ENCODE peak calls at places on chromosomes 1 and 21, in seven cellular contexts. V, T, K, F, Q, M and L are unnamed samples.

GRCh38 chr1:40307186-40307585 is 9.9 kb downstream of the COL9A2 start:
- DNase-seq in Q (no peak), M (no peak), K (no peak), F (no peak), V (no peak), T (no peak), L (no peak)

GRCh38 chr1:155978325-155978972 is at the start of gene ARHGEF2:
- DNase-seq in T (no peak), Q (no peak), M (peak), K (peak), F (peak), V (peak), L (no peak)

GRCh38 chr1:170929412-170929834 is 5.9 kb upstream of the MROH9 start:
- DNase-seq in V (no peak), M (no peak), K (no peak), F (peak), Q (peak), T (no peak), L (peak)

GRCh38 chr1:153921803-153922075 is 1.0 kb downstream of the GATAD2B start:
- DNase-seq in V (no peak), F (no peak), K (no peak), T (no peak), M (no peak), Q (no peak), L (no peak)

GRCh38 chr1:103371234-103371633 is 154.3 kb upstream of the RNPC3 start:
- DNase-seq in K (no peak), T (no peak), M (no peak), V (no peak), Q (peak), F (peak), L (peak)

GRCh38 chr21:42571391-42572150 is 57.9 kb downstream of the SLC37A1 start:
- DNase-seq in Q (no peak), M (no peak), K (no peak), V (no peak), T (no peak), F (no peak), L (no peak)

GRCh38 chr1:4975856-4976255 is 321.4 kb downstream of the AJAP1 start:
- DNase-seq in Q (no peak), V (no peak), T (peak), F (no peak), K (no peak), M (no peak), L (no peak)

GRCh38 chr1:243407284-243408018 is 151.6 kb downstream of the SDCCAG8 start:
- DNase-seq in Q (no peak), F (peak), T (no peak), M (peak), K (no peak), V (no peak), L (peak)

GRCh38 chr1:167158813-167159275 is 61.8 kb upstream of the POU2F1 start:
- DNase-seq in T (no peak), Q (no peak), M (no peak), V (no peak), K (no peak), F (no peak), L (no peak)

GRCh38 chr21:46139686-46140085 is 15.7 kb downstream of the FTCD start:
- DNase-seq in M (no peak), V (no peak), F (no peak), K (no peak), T (no peak), Q (no peak), L (no peak)

GRCh38 chr1:201892211-201892610 is 3.5 kb downstream of the SHISA4 start:
- DNase-seq in Q (no peak), K (peak), V (no peak), M (no peak), T (no peak), F (no peak), L (no peak)

GRCh38 chr1:54218883-54219687 is 19.1 kb downstream of the MRPL37 start:
- DNase-seq in V (no peak), M (peak), F (peak), Q (no peak), K (no peak), T (no peak), L (no peak)

GRCh38 chr1:70966018-70966638 is 81.5 kb downstream of the PTGER3 start:
- DNase-seq in T (no peak), K (peak), F (peak), M (peak), Q (no peak), V (no peak), L (peak)

GRCh38 chr1:208437416-208437815 is 193.2 kb upstream of the PLXNA2 start:
- DNase-seq in K (no peak), V (no peak), F (peak), Q (peak), M (peak), T (no peak), L (peak)

GRCh38 chr1:181789395-181789794 is 272.1 kb downstream of the ZNF648 start:
- DNase-seq in T (no peak), M (no peak), F (no peak), Q (no peak), V (no peak), K (no peak), L (no peak)

GRCh38 chr1:52403566-52404115 is 582 bp downstream of the ORC1 start:
- DNase-seq in K (peak), T (no peak), Q (peak), F (peak), M (peak), V (peak), L (peak)

GRCh38 chr1:240342251-240342625 is 250.6 kb downstream of the FMN2 start:
- DNase-seq in M (peak), Q (no peak), V (no peak), F (no peak), T (no peak), K (no peak), L (no peak)

GRCh38 chr1:7371926-7372325 is 399.2 kb upstream of the VAMP3 start:
- DNase-seq in V (no peak), Q (no peak), K (no peak), F (no peak), T (no peak), M (no peak), L (no peak)

GRCh38 chr1:185267278-185267677 is 49.8 kb downstream of the IVNS1ABP start:
- DNase-seq in Q (no peak), T (no peak), M (no peak), K (no peak), F (no peak), V (no peak), L (no peak)

GRCh38 chr21:35075546-35075945 is 26.4 kb upstream of the RUNX1 start:
- DNase-seq in M (peak), F (peak), T (no peak), Q (peak), V (no peak), K (no peak), L (peak)

GRCh38 chr1:158818991-158819405 is 12.2 kb upstream of the MNDA start:
- DNase-seq in K (no peak), M (no peak), V (no peak), Q (no peak), T (no peak), F (no peak), L (no peak)

GRCh38 chr1:235739124-235739523 is 89.5 kb upstream of the GNG4 start:
- DNase-seq in Q (peak), T (no peak), M (peak), K (no peak), F (peak), V (no peak), L (peak)

GRCh38 chr1:23101891-23102688 is 66.6 kb downstream of the LUZP1 start:
- DNase-seq in K (no peak), Q (no peak), F (peak), M (peak), V (no peak), T (no peak), L (peak)

GRCh38 chr1:58928514-58928913 is 144.7 kb upstream of the JUN start:
- DNase-seq in V (no peak), T (no peak), K (no peak), Q (no peak), F (no peak), M (no peak), L (no peak)

GRCh38 chr1:4978660-4979390 is 324.4 kb downstream of the AJAP1 start:
- DNase-seq in M (no peak), F (no peak), K (no peak), V (no peak), T (peak), Q (no peak), L (no peak)

GRCh38 chr1:111251570-111251969 is 24.1 kb downstream of the CHI3L2 start:
- DNase-seq in K (no peak), T (no peak), F (no peak), M (no peak), Q (no peak), V (no peak), L (no peak)

GRCh38 chr21:43721939-43722338 is 3.0 kb downstream of the PDXK start:
- DNase-seq in M (no peak), F (no peak), V (no peak), Q (no peak), K (no peak), T (no peak), L (no peak)

DNA sequence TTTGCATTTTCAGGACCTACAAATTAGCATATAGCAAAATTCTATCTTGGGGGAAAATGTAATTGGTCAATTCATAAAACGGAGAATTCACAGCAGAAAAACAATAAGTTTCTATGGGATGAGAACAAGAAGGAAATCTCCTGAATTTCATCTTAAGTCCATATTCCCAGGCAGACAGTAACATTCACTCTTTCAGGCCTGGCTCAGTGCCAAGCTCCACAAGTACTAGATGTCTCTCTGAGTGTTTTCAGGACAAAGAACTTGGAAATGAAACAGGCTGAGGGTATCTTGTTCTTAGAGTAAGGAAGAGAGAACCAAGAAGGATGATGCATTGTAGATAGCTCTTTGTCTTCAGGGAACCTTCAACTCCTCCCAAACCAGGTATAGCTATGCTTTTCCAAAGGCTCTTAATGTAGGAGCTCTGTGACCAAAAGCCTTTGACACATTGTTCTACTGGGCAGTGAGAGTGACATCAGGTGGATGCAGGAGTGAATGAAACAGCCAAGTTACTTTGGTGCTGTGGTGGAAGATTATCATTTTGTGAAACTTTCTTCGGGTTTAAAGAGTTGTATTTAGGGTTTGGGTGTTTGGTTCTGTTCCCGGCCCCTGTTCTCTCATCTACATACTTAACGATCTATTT is 298.3 kb downstream of the GPATCH2 start:
- DNase-seq in Q (no peak), K (no peak), F (no peak), T (no peak), M (peak), V (no peak), L (no peak)
- TF ChIP-seq CTCF in Q (no peak), K (no peak), F (no peak), T (no peak), M (no peak), V (no peak), L (no peak)

GRCh38 chr1:31215083-31215570 is 24.6 kb downstream of the NKAIN1 start:
- DNase-seq in Q (no peak), T (no peak), M (no peak), K (no peak), F (peak), V (no peak), L (no peak)
- TF ChIP-seq CTCF in Q (no peak), T (no peak), M (no peak), K (no peak), F (no peak), V (no peak), L (no peak)

GRCh38 chr1:14855824-14856223 is 257.3 kb downstream of the KAZN start:
- DNase-seq in K (no peak), F (no peak), M (no peak), Q (no peak), V (no peak), T (no peak), L (no peak)
- TF ChIP-seq CTCF in K (no peak), F (no peak), M (no peak), Q (no peak), V (no peak), T (no peak), L (no peak)

GRCh38 chr1:204971700-204972336 is 71.2 kb upstream of the CNTN2 start:
- DNase-seq in K (no peak), T (no peak), Q (peak), V (no peak), F (peak), M (peak), L (peak)
- TF ChIP-seq CTCF in K (no peak), T (no peak), Q (no peak), V (no peak), F (peak), M (no peak), L (no peak)